ENCODE peak calls at places on chromosomes 7 and 10, in five cellular contexts. Y, F, Z, J and D are unnamed samples.

GRCh38 chr10:12181065-12181775 is 14.5 kb downstream of the NUDT5 start:
- DNase-seq in Y (no peak), F (no peak), Z (no peak), J (peak; percentile 86), D (no peak)

GRCh38 chr10:27240212-27240890 is at the start of gene ACBD5:
- DNase-seq in Y (peak; percentile 81), F (peak; percentile 95), Z (peak; percentile 65), J (peak; percentile 71), D (peak; percentile 88)

GRCh38 chr10:66167816-66168215 is 758.0 kb upstream of the LRRTM3 start:
- DNase-seq in Y (no peak), F (no peak), Z (no peak), J (no peak), D (no peak)

GRCh38 chr10:34736976-34737771 is 77.9 kb downstream of the PARD3 start:
- DNase-seq in Y (no peak), F (no peak), Z (no peak), J (no peak), D (no peak)

GRCh38 chr10:71765907-71766716 is 7.2 kb downstream of the VSIR start:
- DNase-seq in Y (no peak), F (peak; percentile 62), Z (no peak), J (no peak), D (no peak)

GRCh38 chr7:43439631-43440401 is 143.1 kb upstream of the STK17A start:
- DNase-seq in Y (peak; percentile 76), F (no peak), Z (no peak), J (peak; percentile 37), D (peak; percentile 42)

GRCh38 chr7:159097661-159098423 is 46.8 kb downstream of the VIPR2 start:
- DNase-seq in Y (no peak), F (peak; percentile 66), Z (no peak), J (no peak), D (no peak)

GRCh38 chr7:141844256-141844655 is 3.0 kb upstream of the PRSS37 start:
- DNase-seq in Y (no peak), F (no peak), Z (no peak), J (no peak), D (no peak)

GRCh38 chr7:120097789-120098188 is 175.2 kb upstream of the KCND2 start:
- DNase-seq in Y (no peak), F (no peak), Z (no peak), J (no peak), D (no peak)

GRCh38 chr10:109988231-109988630 is 19.6 kb upstream of the ADD3 start:
- DNase-seq in Y (no peak), F (no peak), Z (no peak), J (no peak), D (no peak)

GRCh38 chr7:33854951-33855350 is 50.4 kb upstream of the BMPER start:
- DNase-seq in Y (no peak), F (no peak), Z (no peak), J (no peak), D (no peak)

GRCh38 chr7:133688483-133689239 is 435.8 kb downstream of the EXOC4 start:
- DNase-seq in Y (no peak), F (no peak), Z (no peak), J (no peak), D (no peak)

GRCh38 chr10:6054884-6055283 is 7.3 kb downstream of the IL2RA start:
- DNase-seq in Y (no peak), F (no peak), Z (no peak), J (no peak), D (no peak)